ENCODE peak calls at places on chromosomes 1 and 21, in five cellular contexts. R, L, M, X and P are unnamed samples.

GRCh38 chr1:204647114-204647804 is 38.3 kb downstream of the LRRN2 start:
- DNase-seq in R (peak; percentile 26), L (no peak), M (no peak), X (peak; percentile 70), P (peak; percentile 66)

GRCh38 chr1:47771766-47772165 is 225.4 kb downstream of the TRABD2B start:
- DNase-seq in R (no peak), L (no peak), M (no peak), X (no peak), P (no peak)

GRCh38 chr1:17719874-17720273 is 35.3 kb upstream of the ACTL8 start:
- DNase-seq in R (no peak), L (no peak), M (no peak), X (no peak), P (no peak)

GRCh38 chr1:55816456-55816794 is 601.3 kb upstream of the USP24 start:
- DNase-seq in R (no peak), L (no peak), M (no peak), X (no peak), P (no peak)

GRCh38 chr1:188895611-188896010 is 1582.1 kb downstream of the BRINP3 start:
- DNase-seq in R (no peak), L (no peak), M (no peak), X (no peak), P (no peak)

GRCh38 chr1:206895320-206895719 is 1.9 kb upstream of the IL24 start:
- DNase-seq in R (no peak), L (no peak), M (no peak), X (no peak), P (no peak)

GRCh38 chr1:230228234-230228897 is 161.3 kb downstream of the GALNT2 start:
- DNase-seq in R (no peak), L (no peak), M (no peak), X (no peak), P (no peak)

GRCh38 chr1:1841575-1841991 is 49.3 kb downstream of the GNB1 start:
- DNase-seq in R (no peak), L (no peak), M (no peak), X (no peak), P (no peak)

GRCh38 chr1:199545780-199546179 is 481.7 kb upstream of the NR5A2 start:
- DNase-seq in R (no peak), L (no peak), M (no peak), X (peak; percentile 14), P (no peak)

GRCh38 chr1:167128261-167129227 is 34.7 kb downstream of the STYXL2 start:
- DNase-seq in R (no peak), L (no peak), M (no peak), X (no peak), P (no peak)

DNA sequence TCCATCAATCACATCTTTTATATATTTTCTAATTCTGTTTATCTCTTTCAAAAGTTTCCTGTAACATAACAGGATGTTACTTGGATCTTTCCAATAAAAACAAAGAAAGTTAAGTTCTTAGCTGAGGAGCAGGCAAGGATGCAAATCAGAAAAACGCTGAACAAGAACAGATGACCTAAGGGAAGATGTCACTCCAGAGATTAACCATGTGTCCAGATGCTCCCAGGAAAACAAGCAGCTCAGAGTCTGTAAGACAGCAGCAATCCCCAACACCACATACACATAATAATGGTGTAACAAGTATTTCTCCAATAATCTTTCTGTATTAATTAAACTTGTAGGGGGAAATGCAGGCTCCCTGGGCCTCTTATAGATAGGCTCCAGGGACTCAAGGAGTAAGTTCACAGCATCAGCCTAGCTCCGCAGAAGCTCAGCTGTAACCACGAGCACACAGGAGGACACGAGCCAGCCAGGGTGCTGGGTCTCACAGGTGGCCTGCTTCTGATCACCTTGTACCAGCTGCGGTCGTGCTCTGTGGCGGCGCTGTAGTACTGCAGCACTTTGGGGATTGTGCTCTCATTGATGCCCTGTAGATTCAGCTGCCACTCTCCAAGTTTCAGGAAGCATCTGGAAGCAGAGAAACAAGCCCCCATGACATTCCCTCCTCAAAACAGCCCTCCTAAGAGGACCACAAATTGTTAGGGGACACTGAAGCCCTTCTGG is 33.1 kb upstream of the EXOSC10 start:
- DNase-seq in R (no peak), L (no peak), M (no peak), X (peak; percentile 2), P (no peak)
- TF ChIP-seq CTCF in R (no peak), L (no peak), M (no peak), X (no peak), P (no peak)

GRCh38 chr1:112626193-112626592 is 6.6 kb downstream of the CAPZA1 start:
- DNase-seq in R (no peak), L (no peak), M (no peak), X (no peak), P (no peak)

GRCh38 chr1:112629256-112629655 is 9.6 kb downstream of the CAPZA1 start:
- DNase-seq in R (no peak), L (no peak), M (no peak), X (no peak), P (no peak)

GRCh38 chr1:112626887-112627286 is 7.3 kb downstream of the CAPZA1 start:
- DNase-seq in R (no peak), L (no peak), M (no peak), X (no peak), P (no peak)

GRCh38 chr1:112625696-112626095 is 6.1 kb downstream of the CAPZA1 start:
- DNase-seq in R (no peak), L (no peak), M (no peak), X (no peak), P (no peak)

DNA sequence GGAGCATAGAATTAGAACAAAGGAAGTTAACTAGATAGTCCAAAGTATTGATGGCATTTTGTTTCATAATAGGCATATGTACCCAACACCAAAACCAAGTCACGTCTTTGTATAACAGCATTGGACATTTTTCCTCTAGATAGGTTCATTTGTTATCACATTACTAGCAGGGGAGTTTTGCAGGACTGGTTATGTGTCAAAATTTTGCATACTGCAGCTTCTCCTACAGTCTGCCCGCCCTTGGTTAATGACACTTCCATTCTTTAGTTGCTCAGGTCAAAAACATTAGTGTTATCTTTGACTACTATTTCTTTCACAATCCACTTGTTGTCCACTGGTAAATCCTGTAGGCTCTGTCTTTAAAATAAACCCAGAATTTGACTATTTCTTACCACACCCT is 8.9 kb downstream of the CAPZA1 start:
- DNase-seq in R (no peak), L (no peak), M (no peak), X (no peak), P (no peak)
- TF ChIP-seq CTCF in R (no peak), L (no peak), M (no peak), X (no peak), P (no peak)

GRCh38 chr1:24237750-24238149 is 50.7 kb upstream of the IFNLR1 start:
- DNase-seq in R (no peak), L (no peak), M (no peak), X (no peak), P (no peak)
- TF ChIP-seq CTCF in R (no peak), L (no peak), M (no peak), X (no peak), P (no peak)

DNA sequence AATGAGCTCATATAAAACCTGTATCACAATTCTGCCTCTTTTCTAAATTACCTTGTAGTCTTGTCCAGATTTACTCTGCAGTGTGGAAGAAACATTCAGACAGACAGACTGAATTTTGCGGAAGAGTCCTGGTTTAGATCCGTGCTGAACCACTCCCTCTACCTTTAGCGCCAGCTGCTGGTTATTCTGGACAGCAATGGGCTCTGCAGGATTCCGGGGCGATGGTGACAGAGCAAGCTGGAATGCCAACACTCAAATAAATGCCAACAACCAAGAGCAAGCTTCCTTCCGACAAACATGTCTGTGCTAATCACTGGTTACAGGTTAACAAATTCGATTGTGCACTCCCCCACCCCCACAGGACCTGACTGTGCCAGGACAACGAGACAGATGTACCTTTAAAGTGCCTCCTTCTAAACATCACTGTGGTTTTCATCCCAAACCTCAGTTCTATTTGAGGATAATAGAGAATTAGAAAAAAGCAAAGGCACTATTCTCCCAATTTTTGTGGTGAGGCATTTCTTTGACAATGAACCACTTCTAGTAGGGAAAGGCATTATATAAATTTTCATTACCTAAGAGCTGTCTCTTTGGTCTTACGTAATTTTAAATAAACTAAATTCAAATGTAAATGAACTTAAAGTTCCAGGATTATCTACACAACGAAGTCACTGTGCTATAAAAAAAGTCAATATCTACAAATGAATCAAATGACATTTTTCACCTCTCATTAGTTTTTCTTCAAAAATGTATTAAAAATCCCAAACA is 90.4 kb downstream of the INTS7 start:
- DNase-seq in R (no peak), L (no peak), M (peak; percentile 74), X (peak; percentile 65), P (peak; percentile 30)
- TF ChIP-seq CTCF in R (peak; percentile 33), L (no peak), M (peak; percentile 84), X (peak; percentile 62), P (no peak)

GRCh38 chr1:63205776-63206175 is 116.6 kb upstream of the FOXD3 start:
- DNase-seq in R (no peak), L (no peak), M (no peak), X (no peak), P (no peak)
- TF ChIP-seq CTCF in R (no peak), L (no peak), M (no peak), X (no peak), P (no peak)

DNA sequence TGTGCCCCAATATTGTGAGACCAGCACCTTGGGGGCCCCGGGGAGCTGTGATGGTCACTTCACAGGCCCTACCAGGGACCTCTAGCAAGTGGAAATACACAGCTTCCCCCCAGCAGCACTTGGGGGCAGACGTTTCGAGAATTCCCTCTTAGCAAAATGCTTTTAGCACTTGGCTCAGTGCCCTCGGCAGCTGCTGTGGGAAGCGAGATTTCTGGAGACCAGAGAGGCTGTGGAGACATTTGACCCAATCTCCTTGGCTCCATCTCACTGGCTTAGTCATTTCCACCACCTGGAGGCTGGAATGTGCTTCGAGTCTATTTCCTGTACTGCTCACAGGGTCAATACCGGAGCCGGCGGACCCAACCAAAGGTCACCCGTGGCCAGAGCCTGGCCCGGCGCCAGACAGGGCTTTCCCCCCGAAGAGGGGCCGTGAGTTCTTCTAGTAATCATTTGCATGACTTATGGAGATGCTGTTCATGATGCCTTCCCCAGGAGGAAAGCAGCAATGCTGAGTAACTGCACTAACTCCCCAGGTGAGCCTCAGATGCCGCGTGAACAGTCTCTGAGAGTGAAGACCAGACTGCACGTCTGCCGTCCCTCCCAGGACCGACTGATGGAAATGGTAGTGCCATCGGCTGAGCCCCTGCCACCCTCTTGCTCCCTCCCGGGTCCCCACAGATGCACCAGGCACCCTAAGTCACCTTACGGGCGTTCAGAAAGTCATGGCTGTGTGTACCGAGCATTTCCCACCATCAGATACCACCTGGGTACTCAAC is 4.4 kb upstream of the C2CD2 start:
- DNase-seq in R (peak; percentile 91), L (peak; percentile 75), M (peak; percentile 76), X (no peak), P (no peak)
- TF ChIP-seq CTCF in R (peak; percentile 53), L (peak; percentile 42), M (peak; percentile 37), X (no peak), P (no peak)

GRCh38 chr21:37166733-37167132 is 93.7 kb downstream of the TTC3 start:
- DNase-seq in R (no peak), L (no peak), M (no peak), X (peak; percentile 26), P (no peak)

GRCh38 chr21:37168666-37169065 is 95.6 kb downstream of the TTC3 start:
- DNase-seq in R (no peak), L (no peak), M (no peak), X (no peak), P (no peak)

GRCh38 chr21:37176716-37177115 is 90.4 kb downstream of the VPS26C start:
- DNase-seq in R (no peak), L (no peak), M (no peak), X (no peak), P (no peak)

DNA sequence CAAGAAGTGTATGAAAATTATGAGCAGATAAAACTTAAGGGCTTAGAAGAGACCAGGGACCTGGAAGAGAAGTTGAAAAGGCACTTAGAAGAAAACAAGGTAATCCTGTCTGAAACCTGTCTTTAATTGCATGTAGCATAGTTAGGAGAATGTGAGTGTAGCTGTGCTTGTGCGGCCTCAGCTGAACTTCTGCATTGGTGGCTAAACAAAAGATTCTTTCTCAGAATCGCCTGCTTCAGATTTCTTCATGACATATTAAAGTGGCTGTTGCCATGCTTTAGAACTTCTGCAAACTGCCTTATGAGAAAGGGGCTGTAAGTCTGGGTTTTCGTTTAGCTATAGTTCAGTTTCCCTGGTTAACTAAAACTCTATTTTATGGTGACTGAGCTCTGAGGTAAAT is 94.5 kb downstream of the VPS26C start:
- DNase-seq in R (no peak), L (no peak), M (no peak), X (no peak), P (no peak)
- TF ChIP-seq CTCF in R (no peak), L (no peak), M (no peak), X (no peak), P (no peak)